ENCODE peak calls at places on chromosomes 1 and 21, in five cellular contexts. Y is activated CD8-positive, alpha-beta memory T cell treated with anti-CD3 and anti-CD28 coated beads, Interleukin-2, amount 50 U/mL, for 4 hours; W is mesothelial cell of epicardium; E is activated gamma-delta T cell treated with anti-CD3 and anti-CD28 coated beads, Interleukin-2, amount 50 U/mL, for 16 hours; D is cardiac muscle cell. J is an unnamed sample.

GRCh38 chr21:36790616-36791015 is 91.7 kb downstream of the SIM2 start:
- DNase-seq in D (no peak), W (no peak), Y (no peak), E (no peak), J (no peak)

GRCh38 chr1:89754518-89754917 is 66.3 kb upstream of the LRRC8D start:
- DNase-seq in D (peak; percentile 85), Y (no peak), W (no peak), E (no peak), J (no peak)

GRCh38 chr1:225653463-225654276 is 747 bp upstream of the ENAH start:
- DNase-seq in D (peak; percentile 79), Y (peak; percentile 22), W (peak; percentile 74), E (no peak), J (peak; percentile 85)

GRCh38 chr21:32094792-32095191 is 184.1 kb downstream of the MIS18A start:
- DNase-seq in W (no peak), E (no peak), D (peak; percentile 40), Y (no peak), J (no peak)

GRCh38 chr1:21919520-21919919 is 17.6 kb downstream of the HSPG2 start:
- DNase-seq in Y (no peak), D (peak; percentile 62), E (no peak), W (no peak), J (no peak)

GRCh38 chr1:70034403-70034802 is 171.0 kb downstream of the LRRC40 start:
- DNase-seq in D (peak; percentile 74), Y (no peak), W (no peak), E (no peak), J (no peak)

GRCh38 chr1:13517193-13517812 is 3.5 kb upstream of the LRRC38 start:
- DNase-seq in W (no peak), E (no peak), D (peak; percentile 30), Y (no peak), J (no peak)

GRCh38 chr1:82759035-82759434 is 958.3 kb downstream of the ADGRL2 start:
- DNase-seq in W (no peak), Y (no peak), E (no peak), D (no peak), J (no peak)

GRCh38 chr1:157702308-157702825 is 1.8 kb upstream of the FCRL3 start:
- DNase-seq in D (no peak), E (no peak), W (no peak), Y (no peak), J (no peak)

GRCh38 chr1:226638001-226638601 is 89.5 kb downstream of the STUM start:
- DNase-seq in Y (peak; percentile 11), W (no peak), D (no peak), E (no peak), J (peak; percentile 24)

GRCh38 chr1:109793486-109794318 is 30.0 kb upstream of the EPS8L3 start:
- DNase-seq in E (peak; percentile 40), Y (peak; percentile 48), W (no peak), D (peak; percentile 88), J (no peak)

GRCh38 chr1:93661829-93662474 is 19.7 kb downstream of the BCAR3 start:
- DNase-seq in W (no peak), E (no peak), Y (no peak), D (peak; percentile 84), J (no peak)

GRCh38 chr1:217078010-217078704 is 354.9 kb upstream of the ESRRG start:
- DNase-seq in W (no peak), Y (no peak), D (peak; percentile 1), E (no peak), J (no peak)

GRCh38 chr1:37605806-37606474 is 10.2 kb upstream of the GNL2 start:
- DNase-seq in Y (no peak), D (peak; percentile 55), W (no peak), E (no peak), J (no peak)

GRCh38 chr1:196160066-196160795 is 448.0 kb downstream of the KCNT2 start:
- DNase-seq in E (no peak), W (no peak), D (peak; percentile 82), Y (no peak), J (no peak)

GRCh38 chr1:173355281-173356031 is 121.7 kb upstream of the PRDX6 start:
- DNase-seq in Y (no peak), E (no peak), D (peak; percentile 20), W (no peak), J (no peak)

J was measured in left lung.